ENCODE peak calls at places on chromosomes 1 and 21, in seven cellular contexts. A is cardiac fibroblast, W is GM12878, B is endothelial cell, L is left lung, D is epithelial cell of proximal tubule, S is type B pancreatic cell. F is an unnamed sample.

GRCh38 chr21:16709866-16710550 is 802.8 kb upstream of the CXADR start:
- DNase-seq in L (no peak), A (peak), W (no peak), B (no peak), D (no peak), S (no peak), F (no peak)

GRCh38 chr1:20216574-20216973 is 30.3 kb upstream of the PLA2G2C start:
- DNase-seq in W (no peak), S (no peak), L (no peak), D (no peak), B (no peak), A (peak), F (no peak)

GRCh38 chr1:86069757-86070145 is 86.8 kb downstream of the COL24A1 start:
- DNase-seq in W (no peak), D (no peak), S (no peak), L (no peak), A (peak), B (no peak), F (no peak)

GRCh38 chr1:200207711-200208126 is 180.2 kb downstream of the NR5A2 start:
- DNase-seq in A (peak), S (no peak), D (no peak), W (peak), B (no peak), L (no peak), F (peak)

GRCh38 chr1:63817152-63817667 is 43.4 kb downstream of the ROR1 start:
- DNase-seq in W (no peak), S (no peak), D (no peak), A (peak), B (no peak), L (no peak), F (no peak)

GRCh38 chr1:23452011-23452411 is 27.5 kb upstream of the TCEA3 start:
- DNase-seq in L (peak), A (no peak), S (no peak), D (no peak), B (no peak), W (no peak), F (no peak)

GRCh38 chr21:21547368-21547953 is 549.3 kb downstream of the NCAM2 start:
- DNase-seq in B (no peak), A (peak), W (no peak), S (no peak), D (no peak), L (no peak), F (no peak)

GRCh38 chr1:84298336-84298687 is 3.2 kb upstream of the SAMD13 start:
- DNase-seq in A (peak), L (peak), D (no peak), B (peak), W (no peak), S (peak), F (no peak)

GRCh38 chr21:32578107-32578691 is 7.1 kb downstream of the TCP10L start:
- DNase-seq in D (no peak), L (no peak), A (peak), S (peak), W (no peak), B (peak), F (no peak)

GRCh38 chr1:70436617-70437236 is 25.7 kb downstream of the CTH start:
- DNase-seq in B (no peak), D (no peak), W (no peak), A (peak), S (no peak), L (no peak), F (no peak)

GRCh38 chr21:38637161-38637560 is 138.9 kb upstream of the ERG start:
- DNase-seq in W (no peak), D (no peak), B (no peak), L (no peak), S (no peak), A (no peak), F (no peak)

GRCh38 chr1:93839307-93839706 is 39.7 kb downstream of the DNTTIP2 start:
- DNase-seq in W (no peak), S (no peak), D (peak), A (peak), B (no peak), L (no peak), F (no peak)

GRCh38 chr1:168265596-168265995 is 15.1 kb upstream of the TBX19 start:
- DNase-seq in S (no peak), L (no peak), B (no peak), A (no peak), D (no peak), W (no peak), F (no peak)

GRCh38 chr1:39898146-39898545 is 3.6 kb downstream of the MYCL start:
- DNase-seq in S (no peak), L (no peak), W (no peak), A (no peak), D (no peak), B (no peak), F (no peak)

GRCh38 chr1:162142968-162143367 is 73.5 kb downstream of the NOS1AP start:
- DNase-seq in L (no peak), A (no peak), W (no peak), B (no peak), S (no peak), D (no peak), F (no peak)

GRCh38 chr1:109509176-109510134 is at the start of gene AMIGO1:
- DNase-seq in D (no peak), W (no peak), A (peak), L (no peak), S (no peak), B (peak), F (no peak)

GRCh38 chr1:6424000-6424565 is 493 bp upstream of the ESPN start:
- DNase-seq in A (no peak), W (no peak), D (no peak), S (no peak), B (no peak), L (no peak), F (no peak)

GRCh38 chr1:172951728-172952365 is 98.9 kb downstream of the TNFSF18 start:
- DNase-seq in B (no peak), W (no peak), A (peak), L (no peak), D (no peak), S (no peak), F (no peak)

GRCh38 chr1:228870041-228870713 is 134.9 kb downstream of the RHOU start:
- DNase-seq in S (no peak), A (no peak), L (no peak), D (no peak), W (no peak), B (no peak), F (no peak)

GRCh38 chr1:10833630-10834557 is 37.4 kb upstream of the CASZ1 start:
- DNase-seq in L (no peak), S (no peak), A (no peak), D (no peak), B (no peak), W (no peak), F (no peak)

GRCh38 chr1:59730759-59731478 is 83.8 kb upstream of the HOOK1 start:
- DNase-seq in L (peak), A (peak), B (no peak), W (no peak), S (no peak), D (peak), F (no peak)

GRCh38 chr1:201608635-201609395 is 69.9 kb downstream of the NAV1 start:
- DNase-seq in L (no peak), B (no peak), W (no peak), S (no peak), A (no peak), D (no peak), F (no peak)

GRCh38 chr1:203200059-203200553 is 13.6 kb upstream of the CHI3L1 start:
- DNase-seq in S (no peak), B (no peak), D (no peak), A (peak), L (no peak), W (no peak), F (no peak)

GRCh38 chr1:6108937-6109636 is 63.4 kb downstream of the KCNAB2 start:
- DNase-seq in S (no peak), W (no peak), A (peak), L (no peak), D (no peak), B (peak), F (peak)

GRCh38 chr1:7621334-7622219 is 149.5 kb upstream of the VAMP3 start:
- DNase-seq in L (no peak), B (no peak), W (no peak), A (no peak), D (peak), S (no peak), F (no peak)

GRCh38 chr1:90526954-90527353 is 190.1 kb downstream of the BARHL2 start:
- DNase-seq in B (no peak), L (no peak), A (no peak), W (no peak), D (no peak), S (no peak), F (no peak)

GRCh38 chr1:103106426-103107321 is 1.6 kb downstream of the COL11A1 start:
- DNase-seq in S (peak), D (peak), A (peak), L (peak), B (peak), W (no peak), F (peak)

GRCh38 chr1:101338714-101339430 is 102.1 kb downstream of the S1PR1 start:
- DNase-seq in W (no peak), D (no peak), S (no peak), L (no peak), A (peak), B (no peak), F (no peak)

GRCh38 chr1:94729287-94729686 is 90.9 kb upstream of the SLC44A3 start:
- DNase-seq in W (no peak), A (peak), D (no peak), L (no peak), B (no peak), S (no peak), F (no peak)

GRCh38 chr1:87642581-87643129 is 314.0 kb downstream of the LMO4 start:
- DNase-seq in D (no peak), A (no peak), W (no peak), L (no peak), B (no peak), S (no peak), F (no peak)

GRCh38 chr1:87279201-87279860 is 49.3 kb upstream of the LMO4 start:
- DNase-seq in L (no peak), B (no peak), A (peak), W (no peak), S (no peak), D (no peak), F (no peak)

GRCh38 chr1:159090566-159091546 is 14.3 kb upstream of the AIM2 start:
- DNase-seq in A (peak), B (no peak), L (no peak), S (no peak), W (no peak), D (no peak), F (no peak)

GRCh38 chr1:12708956-12709555 is 6.9 kb upstream of the AADACL3 start:
- DNase-seq in W (no peak), S (no peak), L (no peak), A (peak), B (no peak), D (no peak), F (no peak)

GRCh38 chr1:51648180-51649109 is 31.6 kb downstream of the OSBPL9 start:
- DNase-seq in W (no peak), B (no peak), L (no peak), S (no peak), D (no peak), A (peak), F (no peak)

GRCh38 chr21:38498057-38498833 is at the start of gene ERG:
- DNase-seq in S (no peak), L (no peak), D (no peak), B (no peak), A (no peak), W (no peak), F (no peak)

GRCh38 chr1:43007377-43008105 is 48.9 kb upstream of the SLC2A1 start:
- DNase-seq in L (no peak), S (peak), B (peak), D (no peak), A (no peak), W (no peak), F (no peak)

GRCh38 chr1:43008425-43009108 is 49.9 kb upstream of the SLC2A1 start:
- DNase-seq in D (no peak), W (no peak), L (no peak), A (no peak), B (peak), S (no peak), F (no peak)

GRCh38 chr1:43005460-43006351 is 47.0 kb upstream of the SLC2A1 start:
- DNase-seq in W (no peak), D (no peak), S (no peak), B (no peak), L (no peak), A (no peak), F (no peak)

GRCh38 chr1:43009274-43009673 is 50.6 kb upstream of the SLC2A1 start:
- DNase-seq in L (no peak), S (no peak), A (no peak), D (no peak), W (no peak), B (no peak), F (no peak)

DNA sequence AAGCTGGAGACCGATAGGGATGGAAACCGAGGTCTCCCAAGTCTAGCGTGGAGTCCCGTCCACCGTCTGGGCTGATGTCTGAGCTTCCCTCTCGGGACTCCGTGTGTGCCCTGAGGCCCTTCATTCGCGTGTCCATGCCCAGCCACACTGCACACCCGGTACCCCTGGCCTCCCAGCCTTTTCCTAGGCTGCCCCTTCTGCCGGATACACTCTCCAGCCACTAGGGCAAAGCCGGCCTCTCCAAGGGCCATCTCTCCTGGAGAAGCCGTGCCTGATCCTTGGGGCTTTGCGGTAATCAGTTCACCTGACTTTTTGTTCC is 49.4 kb upstream of the SLC2A1 start:
- DNase-seq in B (peak), D (no peak), S (no peak), A (no peak), W (no peak), L (no peak), F (no peak)
- TF ChIP-seq CTCF in B (peak), D (no peak), S (peak), A (no peak), W (no peak), L (no peak), F (no peak)

GRCh38 chr1:170790651-170791071 is 126.7 kb downstream of the PRRX1 start:
- DNase-seq in S (no peak), B (no peak), D (no peak), W (no peak), L (no peak), A (peak), F (no peak)

GRCh38 chr1:170791941-170792340 is 128.0 kb downstream of the PRRX1 start:
- DNase-seq in W (no peak), D (no peak), L (no peak), S (no peak), B (no peak), A (no peak), F (no peak)

GRCh38 chr1:170789063-170789462 is 125.1 kb downstream of the PRRX1 start:
- DNase-seq in L (no peak), A (peak), B (no peak), S (no peak), D (no peak), W (no peak), F (no peak)

GRCh38 chr1:170790175-170790574 is 126.2 kb downstream of the PRRX1 start:
- DNase-seq in L (no peak), S (no peak), D (no peak), A (no peak), W (no peak), B (no peak), F (no peak)
- TF ChIP-seq CTCF in L (no peak), S (peak), D (no peak), A (no peak), W (no peak), B (no peak), F (no peak)

GRCh38 chr1:24695202-24695974 is 49.9 kb upstream of the CLIC4 start:
- DNase-seq in L (no peak), A (no peak), S (no peak), W (no peak), B (no peak), D (no peak), F (no peak)

GRCh38 chr1:24693827-24694379 is 50.8 kb downstream of the SRRM1 start:
- DNase-seq in S (no peak), D (no peak), A (no peak), B (no peak), L (no peak), W (no peak), F (no peak)

GRCh38 chr1:24692351-24692980 is 49.4 kb downstream of the SRRM1 start:
- DNase-seq in L (no peak), B (no peak), A (no peak), W (no peak), D (no peak), S (no peak), F (no peak)

GRCh38 chr1:24696033-24696755 is 49.1 kb upstream of the CLIC4 start:
- DNase-seq in S (no peak), B (no peak), W (no peak), A (no peak), D (no peak), L (no peak), F (no peak)

GRCh38 chr1:24694380-24694843 is 50.8 kb upstream of the CLIC4 start:
- DNase-seq in L (no peak), D (no peak), A (no peak), W (peak), S (no peak), B (no peak), F (peak)
- TF ChIP-seq CTCF in L (no peak), D (no peak), A (no peak), W (no peak), S (no peak), B (no peak), F (no peak)

DNA sequence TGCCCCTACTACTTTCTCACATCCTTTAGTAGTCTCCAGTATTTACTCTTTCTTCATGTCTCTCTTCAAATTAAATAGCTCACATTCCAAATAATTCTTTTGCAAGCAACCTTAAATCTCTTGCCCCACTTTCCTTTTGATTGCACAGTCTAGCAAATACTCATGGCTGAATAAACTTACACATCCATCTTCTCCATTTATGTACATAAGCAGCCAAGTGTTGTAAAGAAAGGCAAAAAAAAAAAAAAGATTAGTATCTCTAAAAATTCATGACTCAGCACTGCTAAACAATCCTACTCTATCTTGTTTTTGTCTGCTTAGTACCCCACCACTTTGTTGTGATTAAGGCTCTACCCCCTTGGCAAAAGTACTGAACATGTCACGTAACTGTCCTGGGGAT is 42.6 kb downstream of the F13B start:
- DNase-seq in W (no peak), S (no peak), L (no peak), A (peak), B (no peak), D (no peak), F (no peak)
- TF ChIP-seq CTCF in W (no peak), S (no peak), L (no peak), A (no peak), B (no peak), D (no peak), F (no peak)

F was measured in GM12864.